ENCODE peak calls at places on chromosome 21, in six cellular contexts. N, F, H, A, S and O are unnamed samples.

GRCh38 chr21:38267991-38268858 is 11.4 kb downstream of the KCNJ15 start:
- DNase-seq in S (no peak), A (no peak), F (no peak), H (no peak), N (peak; percentile 68), O (no peak)

GRCh38 chr21:35163381-35163780 is 114.3 kb upstream of the RUNX1 start:
- DNase-seq in H (no peak), N (no peak), F (no peak), A (no peak), S (no peak), O (no peak)

GRCh38 chr21:44923481-44924084 is 2.9 kb upstream of the ITGB2 start:
- DNase-seq in H (no peak), A (no peak), F (no peak), S (no peak), N (no peak), O (no peak)

GRCh38 chr21:43871487-43871886 is 6.5 kb downstream of the AGPAT3 start:
- DNase-seq in F (no peak), N (no peak), A (no peak), H (no peak), S (no peak), O (no peak)

GRCh38 chr21:29080454-29080930 is 7.0 kb upstream of the CCT8 start:
- DNase-seq in N (no peak), S (no peak), F (no peak), H (peak; percentile 62), A (no peak), O (no peak)

GRCh38 chr21:44052071-44052829 is 40.1 kb downstream of the TRAPPC10 start:
- DNase-seq in N (no peak), A (no peak), F (peak; percentile 52), H (peak; percentile 25), S (no peak), O (no peak)

GRCh38 chr21:37870229-37870628 is 46.0 kb downstream of the KCNJ6 start:
- DNase-seq in N (no peak), A (no peak), F (no peak), H (no peak), S (no peak), O (no peak)

GRCh38 chr21:29403291-29403690 is 104.6 kb downstream of the BACH1 start:
- DNase-seq in H (no peak), S (no peak), A (no peak), F (no peak), N (no peak), O (no peak)

GRCh38 chr21:39189857-39190604 is 6.8 kb upstream of the PSMG1 start:
- DNase-seq in H (no peak), A (no peak), N (no peak), F (no peak), S (no peak), O (no peak)

GRCh38 chr21:25107708-25108107 is 499.6 kb downstream of the MRPL39 start:
- DNase-seq in F (no peak), N (no peak), H (no peak), A (no peak), S (no peak), O (no peak)
- TF ChIP-seq POLR2A in F (no peak), N (no peak), H (no peak), A (no peak), S (no peak), O (no peak)

GRCh38 chr21:26170471-26171309 is at the start of gene APP:
- DNase-seq in S (peak; percentile 79), A (peak; percentile 89), N (no peak), F (peak; percentile 91), H (peak; percentile 85), O (peak; percentile 92)
- TF ChIP-seq POLR2A in S (peak; percentile 89), A (peak; percentile 84), N (peak; percentile 95), F (peak; percentile 70), H (peak; percentile 84), O (peak; percentile 29)

GRCh38 chr21:36864974-36865373 is 101.5 kb downstream of the HLCS start:
- DNase-seq in S (no peak), A (no peak), N (no peak), F (no peak), H (no peak), O (no peak)
- TF ChIP-seq POLR2A in S (no peak), A (no peak), N (no peak), F (no peak), H (no peak), O (no peak)

GRCh38 chr21:33561373-33561772 is 18.5 kb downstream of the SON start:
- DNase-seq in F (no peak), A (no peak), N (no peak), S (no peak), H (no peak), O (no peak)
- TF ChIP-seq POLR2A in F (no peak), A (no peak), N (no peak), S (no peak), H (no peak), O (no peak)

DNA sequence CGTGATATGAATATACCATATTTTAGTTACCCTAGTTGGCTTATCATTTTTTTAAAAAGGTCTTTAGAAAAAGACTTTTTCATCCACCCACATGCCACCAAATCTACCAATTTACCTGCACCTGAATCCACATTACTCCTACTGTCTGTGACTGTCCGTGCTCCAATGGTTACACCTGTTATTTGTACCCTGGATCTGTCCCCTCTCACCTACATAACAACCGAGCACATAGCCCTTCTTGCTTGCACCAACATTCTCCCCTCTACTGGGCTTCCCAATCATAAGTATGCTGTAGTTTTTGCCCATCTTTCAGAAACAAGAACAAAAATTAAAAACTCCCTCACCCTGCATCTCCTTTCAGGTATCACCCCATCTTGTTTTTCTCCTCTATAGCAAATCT is 17.6 kb downstream of the SOD1 start:
- DNase-seq in H (no peak), N (no peak), A (no peak), F (no peak), S (no peak), O (no peak)
- TF ChIP-seq POLR2A in H (no peak), N (no peak), A (no peak), F (no peak), S (no peak), O (no peak)

GRCh38 chr21:46185717-46186116 is 1.5 kb upstream of the SPATC1L start:
- DNase-seq in A (no peak), N (no peak), S (no peak), F (peak; percentile 13), H (no peak), O (no peak)

GRCh38 chr21:46182548-46183336 is 1.5 kb downstream of the SPATC1L start:
- DNase-seq in H (peak; percentile 80), S (no peak), F (peak; percentile 81), N (no peak), A (no peak), O (peak; percentile 71)

GRCh38 chr21:46184625-46185555 is 631 bp upstream of the SPATC1L start:
- DNase-seq in S (peak; percentile 32), F (peak; percentile 93), A (peak; percentile 81), H (peak; percentile 90), N (peak; percentile 63), O (peak; percentile 94)

GRCh38 chr21:46181953-46182547 is 2.2 kb downstream of the SPATC1L start:
- DNase-seq in N (no peak), H (no peak), F (peak; percentile 69), S (no peak), A (no peak), O (peak; percentile 64)

DNA sequence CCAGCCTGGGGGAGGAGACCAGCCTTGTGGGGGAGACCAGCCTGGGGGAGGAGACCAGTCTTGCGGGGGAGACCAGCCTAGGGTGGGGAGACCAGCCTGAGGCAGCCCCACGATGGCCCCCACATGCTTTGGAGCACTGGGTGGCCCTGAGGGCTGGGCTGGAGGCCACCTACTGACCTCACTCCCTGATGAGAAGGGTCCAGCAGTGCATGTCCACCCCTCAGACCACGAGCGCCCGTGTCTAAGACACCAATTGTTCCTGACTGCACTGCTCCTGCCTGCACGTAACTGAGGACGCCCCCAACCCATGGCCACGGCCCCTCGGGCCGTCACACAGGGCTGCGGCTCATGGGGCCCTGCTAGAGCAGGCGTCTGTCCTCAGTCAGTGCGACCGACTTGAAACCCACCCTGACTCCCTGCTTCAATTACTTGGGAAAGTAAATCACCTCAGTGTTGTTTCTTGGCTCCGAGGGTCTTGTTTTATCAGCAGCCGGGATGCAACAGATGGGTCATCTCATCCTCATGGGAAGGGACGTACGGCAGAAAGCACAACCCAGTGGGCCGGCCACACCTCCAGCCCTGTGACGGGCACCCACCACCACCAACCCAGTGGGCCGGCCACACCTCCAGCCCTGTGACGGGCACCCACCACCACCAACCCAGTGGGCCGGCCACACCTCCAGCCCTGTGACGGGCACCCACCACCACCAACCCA is at the start of gene SPATC1L:
- DNase-seq in S (no peak), A (peak; percentile 66), F (peak; percentile 86), H (peak; percentile 86), N (peak; percentile 39), O (peak; percentile 89)
- TF ChIP-seq POLR2A in S (no peak), A (no peak), F (no peak), H (peak; percentile 17), N (no peak), O (no peak)

DNA sequence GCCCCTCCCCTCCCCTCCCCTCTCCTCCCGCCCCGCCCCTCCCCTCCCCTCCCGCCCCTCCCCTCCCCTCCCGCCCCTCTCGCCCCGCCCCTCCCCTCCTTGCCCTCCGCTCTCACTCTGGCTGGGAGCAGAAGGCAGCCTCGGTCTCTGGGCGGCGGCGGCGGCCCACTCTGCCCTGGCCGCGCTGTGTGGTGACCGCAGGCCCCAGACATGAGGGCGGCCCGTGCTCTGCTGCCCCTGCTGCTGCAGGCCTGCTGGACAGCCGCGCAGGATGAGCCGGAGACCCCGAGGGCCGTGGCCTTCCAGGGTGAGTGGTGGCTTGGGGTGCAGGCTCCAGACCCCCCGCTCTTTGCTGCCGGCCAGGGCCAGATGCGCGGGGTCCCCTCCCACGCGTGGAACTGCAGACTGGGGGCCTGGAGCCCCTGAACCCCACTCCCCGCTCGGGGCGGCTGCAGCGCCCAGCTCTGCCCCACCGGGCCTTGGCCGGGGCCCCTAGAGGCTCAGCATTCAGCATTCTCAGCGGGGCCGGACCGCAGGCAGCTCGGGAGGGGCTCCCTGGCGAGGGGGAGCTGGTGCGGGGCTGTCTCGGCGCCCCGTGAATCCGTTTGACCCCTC is at the start of gene COL6A1:
- DNase-seq in S (peak; percentile 64), A (peak; percentile 64), N (no peak), H (peak; percentile 77), F (peak; percentile 83), O (peak; percentile 91)
- TF ChIP-seq POLR2A in S (peak; percentile 61), A (peak; percentile 43), N (no peak), H (peak; percentile 66), F (no peak), O (peak; percentile 82)